ENCODE peak calls at places on chromosome 1, in seven cellular contexts. L is PC-3, H is cardiac fibroblast, K is IMR-90, P is esophagus squamous epithelium, X is endothelial cell of umbilical vein, U is fibroblast of lung. W is an unnamed sample.

GRCh38 chr1:198492872-198493271 is 47.6 kb downstream of the ATP6V1G3 start:
- DNase-seq in U (peak; percentile 68), X (no peak), P (no peak), K (peak; percentile 91), L (peak; percentile 83), H (peak; percentile 86), W (peak; percentile 53)

GRCh38 chr1:179195374-179195773 is 34.1 kb downstream of the ABL2 start:
- DNase-seq in P (no peak), X (no peak), H (no peak), K (no peak), U (no peak), L (no peak), W (no peak)

GRCh38 chr1:152533327-152533938 is 19.2 kb downstream of the CRCT1 start:
- DNase-seq in X (peak; percentile 36), L (peak; percentile 87), H (peak; percentile 38), P (no peak), K (peak; percentile 15), U (no peak), W (no peak)

GRCh38 chr1:212470059-212470458 is 37.3 kb downstream of the NENF start:
- DNase-seq in P (no peak), U (peak; percentile 97), X (no peak), L (peak; percentile 99), K (peak; percentile 99), H (peak; percentile 99), W (peak; percentile 97)

GRCh38 chr1:204174958-204175357 is 8.8 kb upstream of the REN start:
- DNase-seq in K (no peak), U (no peak), P (no peak), H (no peak), L (peak; percentile 89), X (no peak), W (no peak)

GRCh38 chr1:200306954-200307754 is 102.7 kb downstream of the ZNF281 start:
- DNase-seq in X (peak; percentile 50), H (peak; percentile 60), L (peak; percentile 81), K (peak; percentile 46), U (peak; percentile 63), P (no peak), W (peak; percentile 16)

GRCh38 chr1:67735806-67736627 is 51.0 kb downstream of the GADD45A start:
- DNase-seq in H (peak; percentile 95), P (peak; percentile 20), L (peak; percentile 61), X (peak; percentile 98), U (peak; percentile 82), K (peak; percentile 96), W (peak; percentile 95)

GRCh38 chr1:39003787-39004186 is 12.7 kb downstream of the AKIRIN1 start:
- DNase-seq in H (peak; percentile 23), U (no peak), P (no peak), K (peak; percentile 33), L (no peak), X (no peak), W (no peak)

GRCh38 chr1:72891976-72892375 is 609.6 kb upstream of the NEGR1 start:
- DNase-seq in U (peak; percentile 18), H (no peak), X (no peak), L (no peak), P (no peak), K (no peak), W (no peak)

GRCh38 chr1:227192163-227192562 is 126.1 kb downstream of the CDC42BPA start:
- DNase-seq in X (peak; percentile 35), U (peak; percentile 97), L (peak; percentile 99), K (peak; percentile 98), H (peak; percentile 97), P (no peak), W (peak; percentile 92)

GRCh38 chr1:160496334-160496733 is 26.7 kb downstream of the SLAMF6 start:
- DNase-seq in U (no peak), P (no peak), K (no peak), H (no peak), L (no peak), X (no peak), W (no peak)

GRCh38 chr1:52368383-52369172 is 2.6 kb upstream of the CC2D1B start:
- DNase-seq in P (no peak), X (peak; percentile 48), H (peak; percentile 38), K (peak; percentile 32), L (peak; percentile 76), U (peak; percentile 35), W (peak; percentile 14)

GRCh38 chr1:23557471-23558124 is 1.7 kb downstream of the ID3 start:
- DNase-seq in P (no peak), H (peak; percentile 44), U (no peak), X (peak; percentile 39), L (no peak), K (peak; percentile 47), W (no peak)

GRCh38 chr1:41534181-41535076 is 49.9 kb upstream of the EDN2 start:
- DNase-seq in K (no peak), P (no peak), H (no peak), U (no peak), X (no peak), L (no peak), W (no peak)

GRCh38 chr1:110476028-110476765 is 25.2 kb downstream of the PROK1 start:
- DNase-seq in U (no peak), L (no peak), H (no peak), X (peak; percentile 13), K (no peak), P (no peak), W (no peak)

GRCh38 chr1:231241751-231242150 is 739 bp downstream of the GNPAT start:
- DNase-seq in K (no peak), L (peak; percentile 38), H (peak; percentile 10), P (no peak), X (peak; percentile 22), U (peak; percentile 6), W (no peak)

GRCh38 chr1:33256335-33256700 is at the start of gene ZNF362:
- DNase-seq in X (peak; percentile 36), K (peak; percentile 60), H (peak; percentile 61), U (peak; percentile 62), P (no peak), L (peak; percentile 59), W (peak; percentile 49)

GRCh38 chr1:240027059-240027462 is 64.6 kb upstream of the FMN2 start:
- DNase-seq in H (peak; percentile 65), U (peak; percentile 65), X (peak; percentile 44), P (no peak), K (peak; percentile 67), L (peak; percentile 84), W (peak; percentile 53)

GRCh38 chr1:172670791-172671190 is 11.9 kb downstream of the FASLG start:
- DNase-seq in U (no peak), H (no peak), L (no peak), X (no peak), K (no peak), P (no peak), W (no peak)

GRCh38 chr1:94795321-94795899 is 24.7 kb upstream of the SLC44A3 start:
- DNase-seq in H (peak; percentile 62), K (no peak), X (peak; percentile 95), U (no peak), L (no peak), P (no peak), W (peak; percentile 57)

GRCh38 chr1:31784356-31785019 is 20.3 kb upstream of the ADGRB2 start:
- DNase-seq in P (no peak), X (no peak), H (no peak), U (no peak), K (no peak), L (no peak), W (no peak)

GRCh38 chr1:18530567-18531502 is 50.1 kb downstream of the KLHDC7A start:
- DNase-seq in H (no peak), K (no peak), P (no peak), L (peak; percentile 32), X (no peak), U (no peak), W (no peak)

GRCh38 chr1:77513839-77514763 is 168.4 kb downstream of the ZZZ3 start:
- DNase-seq in H (peak; percentile 94), P (no peak), U (peak; percentile 79), L (no peak), X (peak; percentile 88), K (peak; percentile 86), W (peak; percentile 69)

DNA sequence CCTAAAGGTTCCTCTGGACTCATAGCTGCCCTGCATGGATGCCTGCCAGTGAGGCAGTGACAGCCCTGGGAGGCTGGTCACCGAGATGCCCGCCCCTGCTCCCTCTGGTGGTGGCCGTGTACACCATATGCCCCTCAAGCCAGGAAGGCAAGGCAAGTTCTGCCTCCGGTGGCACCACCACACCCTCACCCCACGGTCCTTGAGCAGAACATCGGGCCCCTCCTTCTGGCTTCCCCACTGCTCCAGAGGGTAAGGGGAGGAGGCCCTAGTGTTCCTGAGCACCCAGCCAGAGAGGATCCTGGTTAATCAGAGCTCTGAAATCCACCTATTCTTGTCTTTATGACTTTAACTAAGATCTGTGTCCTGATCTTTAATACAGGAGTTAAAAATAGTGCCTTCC is 1.6 kb upstream of the S100A14 start:
- DNase-seq in K (no peak), U (peak; percentile 74), X (peak; percentile 57), H (peak; percentile 78), P (no peak), L (peak; percentile 96), W (no peak)
- TF ChIP-seq CTCF in K (peak; percentile 60), U (peak; percentile 73), X (peak; percentile 65), H (peak; percentile 88), P (no peak), L (peak; percentile 95), W (no peak)

GRCh38 chr1:34266127-34266951 is 89.6 kb downstream of the C1orf94 start:
- DNase-seq in P (no peak), L (no peak), U (no peak), K (no peak), H (no peak), X (no peak), W (no peak)
- H3K4me3 ChIP-seq in P (no peak overlapping the region), L (no peak overlapping the region), U (no peak overlapping the region), K (no peak overlapping the region), H (no peak overlapping the region), X (no peak overlapping the region), W (no peak overlapping the region)

DNA sequence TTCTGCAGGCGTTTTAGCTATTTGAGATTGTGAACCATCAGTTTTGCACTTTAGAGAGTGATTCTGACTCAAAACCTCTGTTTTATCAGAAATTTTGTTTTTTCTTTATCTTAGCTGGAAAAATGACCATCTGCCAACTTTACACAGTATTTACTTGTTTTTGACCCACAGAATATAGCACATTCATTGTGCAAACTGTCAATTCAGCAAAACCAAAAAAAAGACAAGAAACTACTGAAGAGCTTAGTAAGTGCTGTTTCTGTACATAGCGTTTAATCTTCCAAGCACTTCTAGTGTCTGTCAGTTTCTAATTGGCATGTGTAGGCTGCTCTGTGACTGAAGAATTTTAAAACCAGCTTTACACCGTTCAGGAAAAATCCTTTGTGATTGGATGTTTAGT is 76.0 kb upstream of the VANGL1 start:
- DNase-seq in H (no peak), X (no peak), P (no peak), K (no peak), U (no peak), L (no peak), W (no peak)
- TF ChIP-seq CTCF in H (no peak), X (no peak), P (no peak), K (no peak), U (no peak), L (no peak), W (no peak)

GRCh38 chr1:243254927-243255790 is at the start of gene CEP170:
- DNase-seq in K (peak; percentile 97), X (peak; percentile 99), L (peak; percentile 99), U (peak; percentile 97), P (peak; percentile 57), H (peak; percentile 95), W (peak; percentile 96)

GRCh38 chr1:243254233-243254926 is 701 bp downstream of the CEP170 start:
- DNase-seq in P (no peak), H (peak; percentile 76), L (peak; percentile 71), X (peak; percentile 57), U (peak; percentile 65), K (peak; percentile 48), W (peak; percentile 53)

GRCh38 chr1:243256590-243256989 is 749 bp downstream of the SDCCAG8 start:
- DNase-seq in U (no peak), K (no peak), X (peak; percentile 32), H (no peak), P (no peak), L (peak; percentile 15), W (no peak)

GRCh38 chr1:243255791-243256512 is at the start of gene SDCCAG8:
- DNase-seq in U (peak; percentile 100), L (peak; percentile 100), X (peak; percentile 100), P (peak; percentile 83), K (peak; percentile 100), H (peak; percentile 100), W (peak; percentile 100)

GRCh38 chr1:243257189-243257588 is 1.3 kb downstream of the SDCCAG8 start:
- DNase-seq in X (no peak), P (no peak), K (no peak), H (no peak), U (no peak), L (no peak), W (no peak)
- H3K4me3 ChIP-seq in X (peak overlapping the region; percentile 92), P (no peak overlapping the region), K (no peak overlapping the region), H (no peak overlapping the region), U (peak overlapping the region; percentile 91), L (peak overlapping the region; percentile 85), W (peak overlapping the region; percentile 90)